ENCODE peak calls at places on chromosomes 4 and X, in six cellular contexts. U is brain microvascular endothelial cell, S is IMR-90, E is fibroblast of pulmonary artery, D is AG04450, A is A549. O is an unnamed sample.

GRCh38 chr4:147994491-147995385 is 262.9 kb downstream of the ARHGAP10 start:
- DNase-seq in S (peak; percentile 34), D (no peak), E (peak; percentile 51), A (no peak), U (no peak), O (no peak)

GRCh38 chr4:153347117-153347516 is 2.6 kb downstream of the MND1 start:
- DNase-seq in E (no peak), S (no peak), A (no peak), D (no peak), U (no peak), O (no peak)

GRCh38 chr4:7324651-7325121 is 110.0 kb downstream of the PSAPL1 start:
- DNase-seq in U (no peak), E (no peak), A (no peak), D (no peak), S (no peak), O (no peak)

GRCh38 chr4:41142946-41143720 is 71.2 kb downstream of the APBB2 start:
- DNase-seq in S (peak; percentile 92), A (no peak), U (peak; percentile 82), E (peak; percentile 96), D (peak; percentile 84), O (peak; percentile 96)

GRCh38 chrX:107851215-107851614 is 25.5 kb downstream of the MID2 start:
- DNase-seq in S (no peak), D (no peak), A (no peak), U (peak; percentile 7), E (peak; percentile 50), O (peak; percentile 38)

GRCh38 chrX:132748909-132749308 is 209.5 kb downstream of the HS6ST2 start:
- DNase-seq in E (no peak), S (no peak), A (no peak), U (no peak), D (no peak), O (no peak)

GRCh38 chrX:86714441-86714840 is 566.2 kb downstream of the DACH2 start:
- DNase-seq in E (no peak), S (no peak), U (no peak), D (no peak), A (no peak), O (no peak)

GRCh38 chr4:55169352-55169959 is 44.1 kb upstream of the KDR start:
- DNase-seq in D (no peak), S (peak; percentile 50), A (peak; percentile 13), E (peak; percentile 52), U (peak; percentile 81), O (peak; percentile 70)

GRCh38 chr4:38805530-38806145 is 1.0 kb upstream of the TLR1 start:
- DNase-seq in D (no peak), E (peak; percentile 62), A (no peak), S (no peak), U (no peak), O (peak; percentile 39)

GRCh38 chrX:3699841-3700381 is 13.5 kb downstream of the PRKX start:
- DNase-seq in S (no peak), D (no peak), A (no peak), E (peak; percentile 14), U (no peak), O (no peak)

GRCh38 chrX:136710324-136710951 is 62.5 kb downstream of the CD40LG start:
- DNase-seq in E (peak; percentile 50), A (no peak), D (no peak), S (peak; percentile 63), U (no peak), O (peak; percentile 78)

GRCh38 chrX:11381464-11381863 is 88.3 kb downstream of the AMELX start:
- DNase-seq in E (peak; percentile 73), U (peak; percentile 69), D (peak; percentile 18), A (peak; percentile 46), S (peak; percentile 63), O (peak; percentile 81)

GRCh38 chr4:147578057-147578476 is 39.1 kb upstream of the TMEM184C start:
- DNase-seq in E (peak; percentile 91), S (peak; percentile 99), A (peak; percentile 84), U (peak; percentile 89), D (peak; percentile 86), O (peak; percentile 97)

GRCh38 chrX:7485041-7485440 is 337.1 kb upstream of the PUDP start:
- DNase-seq in S (no peak), A (no peak), U (no peak), D (no peak), E (no peak), O (no peak)

GRCh38 chrX:9324676-9325075 is 140.2 kb upstream of the TBL1X start:
- DNase-seq in U (no peak), S (no peak), D (no peak), A (no peak), E (no peak), O (peak; percentile 6)

GRCh38 chr4:67593741-67594175 is 35.2 kb downstream of the STAP1 start:
- DNase-seq in D (no peak), E (peak; percentile 86), S (peak; percentile 25), A (no peak), U (peak; percentile 11), O (peak; percentile 86)

GRCh38 chrX:23637187-23637586 is 30.1 kb upstream of the PRDX4 start:
- DNase-seq in S (no peak), D (no peak), E (no peak), U (no peak), A (peak; percentile 3), O (no peak)

GRCh38 chr4:83618431-83618830 is 82.5 kb downstream of the GPAT3 start:
- DNase-seq in A (peak; percentile 57), U (peak; percentile 60), D (peak; percentile 66), E (peak; percentile 64), S (peak; percentile 85), O (peak; percentile 75)

GRCh38 chr4:30536231-30536630 is 183.9 kb upstream of the PCDH7 start:
- DNase-seq in A (no peak), S (peak; percentile 0), E (peak; percentile 35), U (no peak), D (no peak), O (peak; percentile 37)

GRCh38 chr4:184280591-184281071 is 63.0 kb upstream of the ENPP6 start:
- DNase-seq in E (no peak), U (no peak), A (no peak), S (no peak), D (no peak), O (no peak)

GRCh38 chr4:184282251-184282713 is 64.6 kb upstream of the ENPP6 start:
- DNase-seq in A (no peak), S (no peak), D (no peak), U (no peak), E (no peak), O (no peak)

GRCh38 chr4:184280104-184280503 is 62.4 kb upstream of the ENPP6 start:
- DNase-seq in D (no peak), E (no peak), U (no peak), S (no peak), A (no peak), O (no peak)

GRCh38 chr4:184281231-184282139 is 63.8 kb upstream of the ENPP6 start:
- DNase-seq in S (no peak), E (no peak), A (no peak), D (no peak), U (no peak), O (no peak)

DNA sequence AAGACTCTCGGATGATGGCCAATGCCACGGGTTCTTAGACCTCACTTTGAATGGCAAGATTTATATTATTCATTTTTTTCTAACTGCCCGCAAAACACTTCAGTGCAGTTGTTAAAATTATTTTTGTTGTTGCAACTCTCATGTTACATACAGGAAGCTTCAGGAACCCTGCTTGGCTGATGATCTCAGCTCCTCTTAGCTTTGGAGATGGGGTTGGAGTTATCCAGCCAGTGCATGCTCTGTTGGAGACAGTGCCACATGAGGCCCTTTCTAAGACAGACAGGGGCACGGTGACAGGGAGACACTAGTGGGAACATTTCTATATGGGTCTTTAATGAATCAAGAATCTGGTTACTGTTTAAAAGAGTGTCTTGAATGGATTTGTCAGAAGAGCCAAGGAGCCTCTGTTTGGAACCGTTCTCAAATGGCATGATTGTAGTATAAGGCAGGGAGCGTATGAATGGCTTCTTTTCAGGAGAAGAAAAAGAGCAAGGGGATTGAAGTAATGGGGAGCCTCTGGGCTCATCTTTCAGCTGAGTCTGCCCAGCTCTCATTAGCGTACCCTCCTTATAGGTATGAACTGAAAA is 61.9 kb upstream of the ENPP6 start:
- DNase-seq in U (no peak), D (no peak), A (no peak), E (no peak), S (no peak), O (no peak)
- TF ChIP-seq CTCF in U (no peak), D (no peak), A (no peak), E (no peak), S (no peak), O (no peak)

DNA sequence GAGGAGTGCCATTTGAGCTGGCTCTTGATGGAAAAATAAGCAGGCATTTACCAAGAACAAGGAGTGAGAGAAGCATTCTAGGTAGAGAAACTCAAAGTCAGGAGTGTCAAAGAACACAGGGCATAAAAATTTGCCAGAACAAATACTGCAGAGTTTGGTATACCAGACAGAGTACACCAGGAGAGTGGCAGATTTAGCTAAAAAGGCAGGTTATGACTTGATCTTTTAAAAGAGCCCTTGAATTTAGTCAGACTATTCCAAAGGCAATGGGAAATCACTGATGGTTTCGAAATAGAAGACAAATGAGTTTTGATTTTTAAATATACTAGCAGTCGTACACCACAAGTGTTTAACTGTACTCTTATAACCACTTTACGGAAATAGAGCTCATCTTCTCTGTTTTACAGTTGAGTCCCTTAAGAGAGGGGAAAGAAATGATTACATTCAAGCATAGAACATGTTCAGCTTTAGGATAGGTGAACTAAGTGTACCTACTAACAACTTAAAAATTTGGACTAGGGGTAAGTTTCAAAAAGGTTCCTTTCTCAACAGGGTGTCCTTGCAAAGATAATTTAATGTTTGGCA is 10.2 kb downstream of the UBE2D3 start:
- DNase-seq in A (no peak), E (no peak), D (no peak), U (no peak), S (no peak), O (no peak)
- H3K4me3 ChIP-seq in A (no peak overlapping the region), E (no peak overlapping the region), D (no peak overlapping the region), U (no peak overlapping the region), S (no peak overlapping the region), O (no peak overlapping the region)

GRCh38 chr4:27357283-27357682 is 496.6 kb downstream of the STIM2 start:
- DNase-seq in U (no peak), S (no peak), A (no peak), D (no peak), E (peak; percentile 45), O (peak; percentile 13)
- TF ChIP-seq CTCF in U (no peak), S (peak; percentile 8), A (no peak), D (no peak), E (peak; percentile 47), O (peak; percentile 7)

GRCh38 chrX:71056857-71057256 is 11.3 kb downstream of the SNX12 start:
- DNase-seq in U (no peak), A (no peak), E (peak; percentile 75), D (no peak), S (peak; percentile 64), O (peak; percentile 69)
- H3K4me3 ChIP-seq in U (no peak overlapping the region), A (no peak overlapping the region), E (no peak overlapping the region), D (no peak overlapping the region), S (no peak overlapping the region), O (no peak overlapping the region)

GRCh38 chr4:23680616-23681518 is 209.0 kb downstream of the PPARGC1A start:
- DNase-seq in U (no peak), S (peak; percentile 8), A (no peak), E (peak; percentile 2), D (no peak), O (peak; percentile 3)
- TF ChIP-seq CTCF in U (no peak), S (peak; percentile 37), A (no peak), E (no peak), D (peak; percentile 21), O (no peak)

DNA sequence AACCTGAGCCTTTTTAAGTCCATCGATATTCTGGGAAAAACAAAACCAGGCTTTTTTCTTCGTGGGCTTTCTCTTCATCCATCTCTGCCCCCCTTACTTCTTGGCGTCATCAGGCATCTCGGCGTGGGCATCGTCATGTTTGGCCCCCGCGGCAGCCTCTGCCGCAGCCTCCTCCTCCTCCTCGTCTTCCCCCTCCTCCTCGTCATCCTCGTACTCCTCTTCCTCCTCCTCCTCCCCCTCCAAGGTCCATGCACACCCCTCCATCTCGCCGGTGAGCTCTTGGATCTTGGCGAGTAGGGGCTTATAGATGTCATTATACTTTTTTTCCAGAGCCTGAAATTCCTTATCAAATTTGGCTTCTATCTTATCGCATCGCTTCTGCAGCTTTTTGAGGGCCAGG is 516 bp downstream of the NAP1L5 start:
- DNase-seq in A (no peak), D (no peak), E (peak; percentile 41), U (no peak), S (peak; percentile 52), O (peak; percentile 30)
- H3K4me3 ChIP-seq in A (peak overlapping the region; percentile 54), D (peak overlapping the region; percentile 73), E (peak overlapping the region; percentile 76), U (peak overlapping the region; percentile 69), S (peak overlapping the region; percentile 51), O (peak overlapping the region; percentile 68)

O was measured in cardiac fibroblast.